ENCODE peak calls at places on chromosome 19, in eight cellular contexts. A is colonic mucosa, B is suprapubic skin, T is ovary, J is tibial nerve, K is prostate gland, O is A549, I is pancreas. L is an unnamed sample. For H3K4me1, the result is how much of the 10 kb centered on the place peaks cover.

GRCh38 chr19:39410620-39411005 is 1.9 kb upstream of the PLEKHG2 start:
- DNase-seq in I (peak), O (no peak), A (peak), J (no peak), B (no peak), T (no peak), K (no peak), L (no peak)

GRCh38 chr19:22784051-22784450 is at the start of gene ZNF99:
- DNase-seq in T (peak), J (peak), I (peak), K (no peak), A (no peak), O (no peak), B (peak), L (no peak)

GRCh38 chr19:2422951-2423880 is 4.2 kb downstream of the TIMM13 start:
- DNase-seq in T (peak), A (no peak), B (no peak), J (no peak), O (no peak), I (peak), K (no peak), L (peak)

GRCh38 chr19:52451241-52451640 is 2.1 kb upstream of the ZNF578 start:
- DNase-seq in A (no peak), K (no peak), O (no peak), I (no peak), J (no peak), B (no peak), T (no peak), L (no peak)

GRCh38 chr19:18483119-18483518 is 38.8 kb downstream of the ELL start:
- DNase-seq in O (no peak), I (no peak), K (no peak), T (no peak), B (no peak), J (no peak), A (no peak), L (no peak)

GRCh38 chr19:30054210-30054609 is 112.2 kb downstream of the URI1 start:
- DNase-seq in J (no peak), T (no peak), K (no peak), B (no peak), I (no peak), O (no peak), A (no peak), L (no peak)

GRCh38 chr19:39411006-39411831 is 1.2 kb upstream of the PLEKHG2 start:
- DNase-seq in J (peak), O (no peak), B (peak), K (peak), I (peak), T (no peak), A (peak), L (no peak)

GRCh38 chr19:33032218-33032781 is 32.4 kb downstream of the RHPN2 start:
- DNase-seq in O (no peak), T (no peak), J (no peak), B (no peak), K (peak), I (no peak), A (peak), L (no peak)

GRCh38 chr19:17111766-17112165 is 36.2 kb downstream of the MYO9B start:
- DNase-seq in A (no peak), I (no peak), B (no peak), J (no peak), K (no peak), O (no peak), T (no peak), L (no peak)

GRCh38 chr19:39014037-39014436 is 18.3 kb downstream of the FBXO27 start:
- DNase-seq in A (no peak), K (no peak), T (no peak), O (no peak), I (no peak), B (no peak), J (no peak), L (no peak)

GRCh38 chr19:35292986-35293732 is 1.2 kb downstream of the MAG start:
- DNase-seq in I (no peak), K (no peak), O (no peak), T (no peak), A (no peak), B (no peak), J (no peak), L (no peak)

GRCh38 chr19:38055040-38055439 is 148.0 kb downstream of the SIPA1L3 start:
- DNase-seq in T (no peak), O (no peak), A (no peak), K (no peak), I (no peak), J (no peak), B (no peak), L (no peak)

GRCh38 chr19:1810439-1811160 is 1.5 kb downstream of the ATP8B3 start:
- DNase-seq in I (no peak), J (no peak), K (no peak), B (peak), O (no peak), A (peak), T (peak), L (no peak)

GRCh38 chr19:12788682-12789097 is 2.6 kb upstream of the JUNB start:
- DNase-seq in A (peak), J (peak), T (peak), B (peak), O (no peak), K (peak), I (peak), L (peak)

GRCh38 chr19:6414033-6414643 is 10.5 kb downstream of the KHSRP start:
- DNase-seq in A (no peak), O (no peak), B (no peak), I (no peak), J (no peak), T (no peak), K (no peak), L (no peak)

GRCh38 chr19:38953677-38954076 is 21.9 kb downstream of the FBXO17 start:
- DNase-seq in I (no peak), O (no peak), A (no peak), K (no peak), T (no peak), J (no peak), B (no peak), L (no peak)

GRCh38 chr19:29446331-29446730 is 79.5 kb upstream of the VSTM2B start:
- DNase-seq in A (no peak), O (no peak), T (no peak), K (no peak), I (no peak), J (no peak), B (no peak), L (no peak)

GRCh38 chr19:35266904-35267817 is 1.6 kb upstream of the USF2 start:
- DNase-seq in K (peak), O (peak), B (peak), I (peak), A (peak), T (peak), J (peak), L (peak)

GRCh38 chr19:52992109-52993004 is 21.4 kb upstream of the ERVV-1 start:
- DNase-seq in B (peak), A (peak), I (peak), T (peak), J (no peak), O (no peak), K (peak), L (peak)

DNA sequence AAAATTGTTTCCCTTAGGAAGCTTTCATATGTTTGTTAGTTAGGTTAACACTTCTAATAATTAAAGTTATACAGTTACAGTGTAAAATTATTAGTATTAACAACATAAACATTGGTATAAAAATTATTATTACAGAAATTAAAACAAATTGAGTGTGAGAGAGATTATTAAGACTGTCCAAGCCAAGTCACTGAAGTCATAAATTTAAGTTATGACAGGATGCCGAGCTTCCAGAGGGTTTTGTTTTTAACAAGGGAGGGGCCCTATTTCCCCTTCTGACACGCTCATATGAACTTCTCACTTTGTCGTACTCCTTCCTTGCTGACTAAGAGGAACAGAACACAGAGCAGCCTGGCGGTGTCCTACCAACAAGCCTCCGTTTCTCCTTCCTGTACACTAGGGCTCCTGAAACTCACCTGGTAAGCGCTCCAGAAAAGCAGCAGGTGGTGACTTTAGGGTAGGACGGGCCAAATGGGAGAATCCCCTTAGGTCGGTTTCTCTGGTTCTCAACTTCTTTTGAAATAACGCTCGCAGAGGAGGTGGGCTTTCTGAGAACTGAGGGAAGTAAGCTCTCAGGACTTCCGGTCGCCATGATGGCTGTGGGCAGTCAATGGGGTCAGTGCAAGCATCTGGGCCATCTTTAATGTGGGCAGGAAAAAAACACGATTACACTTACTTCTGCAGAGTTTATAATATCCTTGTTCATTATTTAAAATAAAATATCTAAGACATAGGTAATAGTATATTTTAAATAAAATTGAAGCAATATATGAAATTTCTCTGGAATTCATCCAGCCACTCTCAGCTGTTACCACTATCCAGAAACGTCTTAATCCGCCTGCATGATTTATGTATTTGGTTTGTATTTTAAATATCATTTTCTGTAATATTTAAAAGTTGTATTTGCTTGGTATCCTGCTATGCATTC is at the start of gene CARD8:
- DNase-seq in B (peak), A (peak), J (peak), O (peak), I (peak), K (peak), T (peak), L (peak)
- H3K4me1 ChIP-seq in B (under half), A (under half), J (under half), O (under half), I (under half), K (under half), T (under half), L (under half)

GRCh38 chr19:54369082-54369691 is 4.5 kb upstream of the LAIR1 start:
- DNase-seq in K (no peak), I (no peak), T (no peak), B (no peak), O (no peak), A (no peak), J (no peak), L (no peak)
- H3K4me3 ChIP-seq in K (no peak), I (no peak), T (no peak), B (no peak), O (no peak), A (no peak), J (no peak), L (no peak)

GRCh38 chr19:49147923-49148682 is 7.1 kb downstream of the HRC start:
- DNase-seq in K (no peak), A (no peak), O (no peak), T (no peak), J (no peak), B (no peak), I (no peak), L (no peak)
- H3K4me1 ChIP-seq in K (under half), A (under half), O (under half), T (under half), J (under half), B (half or more), I (under half), L (under half)

GRCh38 chr19:485583-486236 is 10.6 kb upstream of the MADCAM1 start:
- DNase-seq in J (peak), O (no peak), B (peak), K (no peak), I (peak), T (no peak), A (no peak), L (no peak)
- H3K4me3 ChIP-seq in J (no peak), O (no peak), B (no peak), K (no peak), I (no peak), T (no peak), A (no peak), L (no peak)

DNA sequence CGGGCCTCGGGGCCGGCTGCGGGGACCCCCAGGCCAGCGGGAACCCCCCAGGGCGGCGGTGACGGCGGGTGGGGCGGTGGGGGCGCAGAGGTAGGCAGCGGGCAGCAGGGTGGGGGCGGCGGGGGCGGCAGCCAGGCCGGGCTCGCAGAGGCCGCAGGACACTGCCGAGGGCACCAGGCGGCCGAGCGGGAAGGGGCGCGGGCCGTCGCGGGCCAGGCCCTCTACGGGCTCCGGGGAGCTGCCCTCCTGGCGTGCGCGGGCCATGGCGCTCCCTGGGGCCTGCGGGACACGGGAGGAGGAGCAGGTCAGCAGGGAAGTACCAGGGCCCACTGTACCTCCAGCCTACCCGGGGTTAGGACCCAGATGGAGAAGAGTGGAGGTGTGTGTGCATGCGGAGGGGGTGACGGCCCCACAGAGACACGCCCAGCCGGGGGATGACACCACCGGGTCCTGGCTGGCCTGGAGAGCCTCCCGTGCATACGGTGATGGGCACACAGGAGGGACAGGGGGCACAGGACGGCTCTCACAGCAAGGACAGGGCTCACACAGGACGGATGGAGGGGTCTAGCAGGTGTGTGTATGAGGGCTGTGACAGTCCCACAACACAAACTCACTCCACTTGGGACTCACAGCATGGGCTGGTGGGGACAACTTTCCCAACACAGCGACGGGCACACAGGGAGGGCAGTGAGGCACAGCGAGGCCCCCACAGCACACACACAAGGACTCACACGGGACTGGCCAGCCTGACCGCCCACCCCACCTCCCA is 2.6 kb downstream of the BBC3 start:
- DNase-seq in K (no peak), O (peak), J (peak), B (peak), T (peak), A (peak), I (peak), L (no peak)
- H3K4me1 ChIP-seq in K (under half), O (half or more), J (under half), B (half or more), T (under half), A (under half), I (under half), L (under half)

GRCh38 chr19:19642506-19643157 is 825 bp downstream of the GMIP start:
- DNase-seq in O (peak), K (no peak), B (peak), T (no peak), I (no peak), A (no peak), J (no peak), L (no peak)

GRCh38 chr19:19643158-19644053 is at the start of gene GMIP:
- DNase-seq in O (peak), B (peak), J (peak), T (peak), A (peak), I (peak), K (peak), L (no peak)

GRCh38 chr19:19645233-19645870 is 1.9 kb upstream of the GMIP start:
- DNase-seq in A (no peak), T (no peak), K (no peak), J (no peak), O (no peak), I (no peak), B (peak), L (no peak)

GRCh38 chr19:19647037-19647835 is 3.8 kb upstream of the GMIP start:
- DNase-seq in I (no peak), A (no peak), K (no peak), J (no peak), T (no peak), O (no peak), B (peak), L (no peak)

DNA sequence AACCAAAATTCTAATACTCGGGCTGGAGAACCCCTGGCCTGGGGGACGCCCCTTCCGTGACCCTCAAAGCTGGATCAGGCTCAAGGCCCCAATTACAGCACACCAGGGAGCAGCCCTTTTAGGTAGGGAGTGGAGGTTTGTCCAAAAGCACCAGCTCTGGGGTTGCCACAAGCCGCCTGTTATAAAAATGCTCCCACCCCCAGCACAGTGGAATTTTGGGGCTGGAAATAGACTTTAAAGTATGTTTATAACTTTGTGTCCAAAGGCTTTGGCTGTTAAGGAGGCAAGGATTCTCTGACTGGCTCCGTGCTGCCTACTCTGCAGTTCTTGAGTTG is 564 bp upstream of the GMIP start:
- DNase-seq in T (no peak), A (no peak), K (no peak), J (no peak), I (no peak), B (no peak), O (no peak), L (no peak)
- H3K4me3 ChIP-seq in T (no peak), A (peak), K (peak), J (peak), I (no peak), B (peak), O (peak), L (no peak)

GRCh38 chr19:10884273-10884672 is 12.9 kb downstream of the CARM1 start:
- DNase-seq in A (no peak), I (no peak), J (no peak), O (no peak), K (no peak), B (no peak), T (no peak), L (no peak)
- H3K4me1 ChIP-seq in A (under half), I (under half), J (under half), O (under half), K (under half), B (under half), T (under half), L (under half)

DNA sequence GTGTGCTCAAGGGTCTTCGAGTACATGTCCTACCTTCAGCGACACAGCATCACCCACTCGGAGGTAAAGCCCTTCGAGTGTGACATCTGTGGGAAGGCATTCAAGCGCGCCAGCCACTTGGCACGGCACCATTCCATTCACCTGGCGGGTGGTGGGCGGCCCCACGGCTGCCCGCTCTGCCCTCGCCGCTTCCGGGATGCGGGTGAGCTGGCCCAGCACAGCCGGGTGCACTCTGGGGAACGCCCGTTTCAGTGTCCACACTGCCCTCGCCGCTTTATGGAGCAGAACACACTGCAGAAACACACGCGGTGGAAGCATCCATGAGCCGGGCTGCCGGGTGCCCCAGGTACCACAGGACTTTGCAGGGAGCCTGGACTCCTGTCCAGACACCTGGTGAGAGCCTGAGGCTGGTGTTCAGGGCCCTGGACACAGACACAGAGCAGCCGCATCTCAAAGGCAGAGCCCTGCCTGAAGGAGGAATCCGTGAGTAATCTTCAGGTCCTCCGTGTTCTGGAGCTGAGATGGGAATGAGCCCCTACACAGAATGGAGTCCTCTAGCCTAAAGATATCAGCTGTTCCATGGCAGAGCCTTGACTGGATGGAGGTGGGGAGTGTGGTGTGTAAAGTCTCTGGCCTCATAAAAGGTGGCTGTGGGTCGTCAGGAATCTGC is 1.5 kb downstream of the ZNF581 start:
- DNase-seq in O (no peak), T (peak), K (no peak), J (no peak), B (peak), A (no peak), I (no peak), L (no peak)
- H3K4me3 ChIP-seq in O (peak), T (no peak), K (no peak), J (no peak), B (peak), A (no peak), I (no peak), L (peak)

GRCh38 chr19:43908659-43909058 is 26.4 kb downstream of the ZNF45 start:
- DNase-seq in I (no peak), B (no peak), A (no peak), T (no peak), J (no peak), O (no peak), K (no peak), L (no peak)

GRCh38 chr19:43902399-43902798 is 32.7 kb downstream of the ZNF45 start:
- DNase-seq in B (no peak), K (no peak), I (no peak), J (no peak), T (no peak), O (no peak), A (no peak), L (no peak)

GRCh38 chr19:43905897-43906296 is 29.2 kb downstream of the ZNF45 start:
- DNase-seq in O (no peak), T (no peak), J (no peak), K (no peak), A (no peak), I (no peak), B (no peak), L (no peak)

GRCh38 chr19:43910884-43911283 is 24.2 kb downstream of the ZNF45 start:
- DNase-seq in T (no peak), A (no peak), O (no peak), K (no peak), B (no peak), I (no peak), J (no peak), L (no peak)

DNA sequence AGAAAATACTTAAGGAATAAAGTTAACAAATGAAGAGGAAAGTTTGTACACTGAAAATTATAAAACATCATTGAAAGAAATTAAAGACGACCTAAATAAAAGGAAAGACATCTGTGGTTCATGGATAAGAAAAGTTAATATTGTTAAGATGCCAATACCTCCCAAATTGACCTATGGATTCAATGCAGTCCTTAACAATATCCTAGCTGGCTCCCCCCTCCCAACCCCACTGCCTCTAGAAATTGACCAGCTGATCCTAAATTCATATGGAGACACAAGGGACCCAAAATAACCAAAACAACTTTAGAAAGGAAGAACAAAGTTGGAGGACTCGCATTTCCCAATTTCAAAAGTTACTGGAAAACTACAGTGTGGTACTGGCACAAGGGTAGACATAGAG is 28.3 kb downstream of the ZNF45 start:
- DNase-seq in B (no peak), J (no peak), T (no peak), O (no peak), A (no peak), I (no peak), K (no peak), L (no peak)
- H3K4me1 ChIP-seq in B (under half), J (under half), T (under half), O (under half), A (under half), I (under half), K (under half), L (under half)